ENCODE peak calls at places on chromosomes 6 and 20, in six cellular contexts. U, G, I, Y, V and O are unnamed samples.

GRCh38 chr6:13872681-13873080 is 52.1 kb upstream of the RNF182 start:
- DNase-seq in U (no peak), G (no peak), I (no peak), Y (no peak), V (no peak), O (no peak)

GRCh38 chr6:144294016-144294415 is 8.9 kb downstream of the UTRN start:
- DNase-seq in U (peak), G (no peak), I (no peak), Y (peak), V (peak), O (peak)

GRCh38 chr20:37390891-37391525 is 45.1 kb downstream of the SRC start:
- DNase-seq in U (no peak), G (no peak), I (no peak), Y (no peak), V (no peak), O (no peak)

GRCh38 chr20:276620-277495 is 13.7 kb downstream of the C20orf96 start:
- DNase-seq in U (no peak), G (no peak), I (no peak), Y (no peak), V (no peak), O (no peak)

GRCh38 chr6:96675617-96676016 is 112.7 kb downstream of the FHL5 start:
- DNase-seq in U (no peak), G (no peak), I (no peak), Y (no peak), V (no peak), O (no peak)

GRCh38 chr6:155061381-155061780 is 66.3 kb downstream of the TIAM2 start:
- DNase-seq in U (no peak), G (no peak), I (no peak), Y (no peak), V (no peak), O (no peak)

GRCh38 chr6:110708295-110708965 is 106.8 kb downstream of the CDK19 start:
- DNase-seq in U (peak), G (no peak), I (peak), Y (no peak), V (peak), O (peak)

GRCh38 chr6:5967594-5967993 is 39.1 kb downstream of the NRN1 start:
- DNase-seq in U (peak), G (no peak), I (no peak), Y (no peak), V (no peak), O (no peak)

GRCh38 chr6:82750570-82750969 is 315.1 kb downstream of the UBE3D start:
- DNase-seq in U (peak), G (no peak), I (no peak), Y (no peak), V (peak), O (peak)

GRCh38 chr6:106511274-106512047 is 117.8 kb downstream of the RTN4IP1 start:
- DNase-seq in U (peak), G (no peak), I (peak), Y (peak), V (no peak), O (peak)

GRCh38 chr6:144351338-144351737 is 66.2 kb downstream of the UTRN start:
- DNase-seq in U (no peak), G (no peak), I (no peak), Y (no peak), V (no peak), O (no peak)

GRCh38 chr6:101597711-101598110 is 204.2 kb downstream of the GRIK2 start:
- DNase-seq in U (peak), G (no peak), I (peak), Y (no peak), V (peak), O (peak)

GRCh38 chr6:97240222-97240621 is 42.8 kb downstream of the MMS22L start:
- DNase-seq in U (peak), G (no peak), I (no peak), Y (peak), V (no peak), O (peak)

GRCh38 chr6:89828988-89829590 is 591 bp upstream of the CASP8AP2 start:
- DNase-seq in U (peak), G (no peak), I (peak), Y (peak), V (no peak), O (no peak)

GRCh38 chr6:85273870-85274269 is 176.0 kb upstream of the NT5E start:
- DNase-seq in U (peak), G (no peak), I (no peak), Y (no peak), V (no peak), O (no peak)

GRCh38 chr20:19047040-19047950 is 165.1 kb upstream of the SLC24A3 start:
- DNase-seq in U (no peak), G (peak), I (no peak), Y (peak), V (no peak), O (no peak)

GRCh38 chr6:157774153-157775135 is 48.6 kb upstream of the SNX9 start:
- DNase-seq in U (no peak), G (no peak), I (no peak), Y (no peak), V (no peak), O (peak)

GRCh38 chr6:43916091-43916923 is 146.3 kb downstream of the VEGFA start:
- DNase-seq in U (peak), G (no peak), I (no peak), Y (no peak), V (no peak), O (peak)

GRCh38 chr6:43669050-43669921 is 18.3 kb downstream of the MRPS18A start:
- DNase-seq in U (peak), G (peak), I (peak), Y (no peak), V (no peak), O (peak)

GRCh38 chr20:58447733-58448391 is 58.8 kb downstream of the VAPB start:
- DNase-seq in U (peak), G (no peak), I (peak), Y (no peak), V (peak), O (peak)

GRCh38 chr20:24833592-24833991 is 115.5 kb upstream of the CST7 start:
- DNase-seq in U (no peak), G (no peak), I (no peak), Y (no peak), V (no peak), O (no peak)

GRCh38 chr6:41200901-41201783 is at the start of gene TREML2:
- DNase-seq in U (no peak), G (no peak), I (no peak), Y (no peak), V (no peak), O (no peak)

GRCh38 chr20:61594198-61594597 is 342.1 kb downstream of the CDH4 start:
- DNase-seq in U (no peak), G (no peak), I (no peak), Y (no peak), V (no peak), O (no peak)

GRCh38 chr6:35048631-35049083 is 92.5 kb downstream of the TCP11 start:
- DNase-seq in U (peak), G (peak), I (peak), Y (no peak), V (peak), O (no peak)
- TF ChIP-seq CTCF in U (peak), G (no peak), I (peak), Y (no peak), V (peak), O (no peak)

DNA sequence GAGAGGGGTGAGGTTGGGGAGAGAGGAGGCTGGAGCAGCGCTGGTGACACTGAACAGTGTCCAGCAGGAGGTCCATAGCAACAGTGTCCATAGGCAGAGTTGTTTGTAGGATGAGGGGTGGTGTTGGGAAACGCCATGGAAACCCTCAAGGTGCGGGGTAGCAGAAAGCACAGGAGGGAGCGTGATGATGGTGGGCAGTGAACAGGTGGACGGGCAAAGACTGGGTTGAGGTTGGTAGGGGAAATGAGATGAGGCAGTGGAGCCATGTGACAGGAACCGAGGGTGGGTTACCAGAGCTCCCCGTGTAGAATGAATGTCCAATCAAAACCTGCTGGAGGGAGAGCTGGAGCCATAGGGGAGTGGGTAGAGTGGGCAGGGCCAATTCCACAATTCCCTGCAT is 37.9 kb downstream of the HLA-DPB1 start:
- DNase-seq in U (no peak), G (no peak), I (no peak), Y (no peak), V (no peak), O (no peak)
- TF ChIP-seq CTCF in U (no peak), G (no peak), I (no peak), Y (no peak), V (no peak), O (no peak)

DNA sequence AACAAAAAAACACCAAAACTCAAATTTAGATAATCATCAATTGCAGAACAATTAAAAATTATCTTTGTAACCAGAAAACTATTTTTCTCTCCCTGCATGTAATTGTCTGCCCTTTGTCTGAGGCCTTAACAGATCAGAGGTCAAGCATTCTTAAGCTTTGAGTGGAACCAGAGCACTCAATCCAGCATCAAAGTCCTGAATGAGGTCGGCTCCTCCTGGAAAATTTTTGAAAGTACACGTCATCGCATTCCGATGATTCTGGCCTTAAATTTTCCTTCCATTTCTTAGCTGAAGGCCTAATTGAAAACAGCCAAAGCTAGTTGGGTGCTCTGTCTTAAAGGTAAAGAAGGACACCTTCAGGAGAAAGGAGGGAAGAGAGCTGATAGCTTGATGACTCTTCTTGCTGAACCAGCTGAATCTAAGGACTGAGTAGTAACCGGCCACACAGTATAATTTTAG is 510.2 kb upstream of the SULF2 start:
- DNase-seq in U (peak), G (peak), I (peak), Y (peak), V (peak), O (peak)
- TF ChIP-seq CTCF in U (peak), G (peak), I (peak), Y (peak), V (peak), O (peak)

DNA sequence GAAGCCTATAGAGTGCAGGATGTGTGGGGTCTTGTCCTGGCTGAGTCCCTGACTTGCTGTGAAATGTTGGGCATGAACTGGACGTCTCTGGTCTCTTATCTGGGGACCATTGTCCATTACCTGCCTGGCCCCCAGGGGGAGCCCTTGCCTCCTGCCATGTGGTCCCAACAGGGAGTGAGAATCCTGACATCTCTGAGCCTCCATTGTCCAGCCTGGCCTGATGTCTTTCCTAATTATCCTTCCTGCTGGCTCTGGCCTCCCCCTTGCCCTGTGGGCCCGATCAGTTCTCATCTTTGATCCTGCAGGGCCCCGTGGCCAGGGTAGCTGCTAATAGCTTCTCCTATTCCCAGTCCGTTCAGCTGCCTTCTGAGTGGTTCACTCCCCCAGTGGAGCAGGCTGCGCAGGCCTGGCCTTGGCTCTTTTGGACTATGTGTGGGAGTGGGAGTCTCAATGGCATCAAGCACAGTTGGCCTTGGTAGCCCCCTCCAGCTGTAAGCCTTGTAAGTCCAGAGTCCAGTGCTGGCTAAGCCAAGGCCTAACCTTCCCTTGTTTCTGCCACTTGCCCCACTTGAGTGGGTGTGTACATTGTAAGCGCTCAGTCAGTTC is 77.9 kb upstream of the RALY start:
- DNase-seq in U (no peak), G (peak), I (peak), Y (no peak), V (no peak), O (no peak)
- TF ChIP-seq CTCF in U (peak), G (peak), I (peak), Y (peak), V (peak), O (peak)

DNA sequence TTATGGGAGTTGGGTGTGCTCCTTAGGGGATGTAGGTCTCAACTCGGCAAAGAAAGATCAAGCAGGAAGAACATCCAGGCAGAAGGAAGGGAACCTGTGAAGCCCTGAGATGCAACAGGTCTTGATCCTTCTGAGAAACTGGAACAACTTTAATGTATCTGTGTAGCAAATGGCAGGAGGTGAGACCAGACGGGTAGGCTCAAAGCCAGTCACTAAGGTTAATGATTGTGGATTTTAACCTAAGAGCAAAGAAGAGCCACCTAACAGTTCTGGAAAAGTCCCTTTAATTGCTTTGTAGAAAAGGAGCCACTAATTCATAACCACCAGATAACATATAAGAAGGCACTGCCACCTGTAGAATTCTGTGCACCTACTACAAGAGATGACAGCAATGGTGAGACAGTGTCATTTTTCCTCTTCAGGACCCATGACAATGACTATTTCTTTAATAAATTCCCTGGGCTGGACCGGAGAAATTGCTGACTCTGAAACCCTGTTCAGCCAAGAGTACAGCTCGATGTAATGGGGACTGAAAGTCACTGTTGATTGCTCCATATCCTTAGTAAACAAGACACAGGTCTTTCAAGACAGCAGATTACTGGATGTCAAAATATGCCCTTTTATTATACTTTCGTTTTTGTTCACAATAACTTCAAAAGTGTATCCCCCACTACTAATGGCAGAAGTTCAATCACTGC is 326.2 kb downstream of the CBLN4 start:
- DNase-seq in U (no peak), G (no peak), I (no peak), Y (no peak), V (no peak), O (no peak)
- TF ChIP-seq CTCF in U (no peak), G (no peak), I (no peak), Y (no peak), V (no peak), O (no peak)

DNA sequence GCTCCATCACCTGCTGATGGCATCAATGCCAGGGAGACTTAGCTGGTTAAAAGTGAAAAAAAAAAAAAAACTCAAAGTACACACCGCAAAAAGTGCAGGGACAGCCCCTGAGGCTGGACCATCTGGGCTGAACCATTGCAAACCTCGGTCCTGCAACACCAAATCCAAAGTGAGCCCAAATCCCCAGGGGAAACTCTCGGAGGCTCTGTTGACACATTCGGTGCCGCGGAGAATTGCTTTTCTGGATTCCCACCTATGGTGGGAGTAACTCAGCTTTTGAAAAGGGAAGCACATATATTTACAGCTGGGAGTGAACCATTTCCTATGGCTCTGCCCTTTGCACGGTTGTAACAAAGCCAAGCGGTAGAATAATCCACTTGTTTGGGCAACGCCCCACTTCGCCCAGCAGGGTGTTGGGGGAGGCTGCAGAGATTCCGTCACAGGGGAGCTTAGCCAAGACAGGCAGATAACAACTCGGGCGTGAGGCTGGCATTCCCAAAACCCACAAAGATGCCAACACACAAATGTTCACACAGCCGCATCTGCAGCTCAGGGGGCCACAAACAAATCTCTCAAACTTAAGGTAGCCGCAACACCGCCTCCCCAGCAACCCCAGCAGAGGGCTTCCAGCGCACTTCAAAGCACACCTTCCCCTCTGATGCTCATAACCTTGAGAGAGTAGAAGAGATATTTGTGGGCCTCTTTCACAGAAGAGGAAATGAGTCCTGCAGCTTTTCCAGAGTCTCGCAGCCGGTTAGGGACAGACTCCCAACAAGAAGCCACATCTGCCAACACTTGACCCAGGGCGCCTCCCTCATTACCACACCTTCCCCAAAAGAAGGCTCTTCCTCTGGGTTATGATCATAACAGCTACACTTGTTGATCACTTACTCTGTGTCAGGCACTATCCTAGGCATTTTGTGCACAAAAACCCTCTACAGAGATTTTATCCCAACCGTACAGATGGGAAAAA is 11.4 kb downstream of the ZC3H12D start:
- DNase-seq in U (no peak), G (peak), I (no peak), Y (peak), V (no peak), O (no peak)
- TF ChIP-seq CTCF in U (no peak), G (no peak), I (no peak), Y (no peak), V (no peak), O (no peak)